ENCODE peak calls at places on chromosomes 5 and 9, in seven cellular contexts. K is lower lobe of right lung, F is HFF-Myc, O is AG10803, R is fibroblast of pulmonary artery, Y is dorsolateral prefrontal cortex, Q is BE2C. Z is an unnamed sample.

GRCh38 chr5:6708814-6709213 is 4.4 kb upstream of the TENT4A start:
- DNase-seq in R (no peak), Q (peak), F (no peak), K (no peak), Y (no peak), O (no peak), Z (no peak)

GRCh38 chr5:62385816-62386400 is 17.8 kb downstream of the DIMT1 start:
- DNase-seq in K (no peak), R (no peak), Q (no peak), O (no peak), Y (no peak), F (no peak), Z (no peak)

GRCh38 chr5:43973318-43973717 is 370.3 kb downstream of the NNT start:
- DNase-seq in K (no peak), O (peak), Q (no peak), R (peak), Y (no peak), F (no peak), Z (no peak)

GRCh38 chr9:69412741-69413150 is 87.7 kb downstream of the ENTREP1 start:
- DNase-seq in Y (peak), K (peak), O (peak), F (peak), R (peak), Q (peak), Z (peak)

GRCh38 chr9:127397722-127398647 is 1.0 kb downstream of the SLC2A8 start:
- DNase-seq in K (peak), Y (no peak), R (peak), Q (peak), F (no peak), O (peak), Z (peak)

GRCh38 chr9:78280982-78281668 is 15.8 kb upstream of the PSAT1 start:
- DNase-seq in Q (peak), F (no peak), R (peak), O (peak), Y (no peak), K (peak), Z (peak)

GRCh38 chr5:66134407-66134843 is 9.7 kb upstream of the SREK1 start:
- DNase-seq in R (peak), Y (no peak), F (no peak), O (peak), Q (no peak), K (no peak), Z (no peak)

GRCh38 chr9:122124528-122124927 is 31.4 kb upstream of the TTLL11 start:
- DNase-seq in R (no peak), Q (no peak), Y (no peak), F (no peak), K (no peak), O (no peak), Z (no peak)

GRCh38 chr5:55324815-55325418 is 17.1 kb downstream of the MTREX start:
- DNase-seq in O (peak), F (no peak), Y (no peak), K (no peak), R (peak), Q (no peak), Z (peak)

GRCh38 chr9:111762546-111762945 is 32.2 kb downstream of the SHOC1 start:
- DNase-seq in Y (no peak), Q (no peak), F (no peak), R (peak), K (no peak), O (no peak), Z (no peak)

GRCh38 chr5:64947031-64947430 is 178.3 kb downstream of the CWC27 start:
- DNase-seq in Y (peak), Q (peak), F (no peak), R (peak), O (no peak), K (no peak), Z (no peak)

GRCh38 chr5:28397502-28397941 is 1359.1 kb upstream of the CDH9 start:
- DNase-seq in K (no peak), O (no peak), Q (no peak), F (no peak), R (peak), Y (no peak), Z (peak)

GRCh38 chr9:77019010-77019809 is at the start of gene FOXB2:
- DNase-seq in K (no peak), O (no peak), R (no peak), Q (no peak), Y (no peak), F (no peak), Z (no peak)

GRCh38 chr9:91711755-91712591 is 238.1 kb downstream of the ROR2 start:
- DNase-seq in Q (no peak), F (no peak), Y (no peak), K (peak), O (peak), R (peak), Z (peak)

GRCh38 chr9:137836151-137836830 is 41.3 kb upstream of the CACNA1B start:
- DNase-seq in Q (no peak), O (no peak), F (no peak), R (no peak), Y (no peak), K (no peak), Z (no peak)

GRCh38 chr9:110753734-110754231 is 85.2 kb downstream of the MUSK start:
- DNase-seq in F (no peak), Y (no peak), R (peak), Q (peak), O (peak), K (no peak), Z (peak)

GRCh38 chr5:91420879-91421278 is 37.8 kb upstream of the ARRDC3 start:
- DNase-seq in R (no peak), O (no peak), Y (no peak), K (no peak), F (no peak), Q (no peak), Z (no peak)

GRCh38 chr9:14895806-14896205 is 14.4 kb downstream of the FREM1 start:
- DNase-seq in O (peak), Y (no peak), K (no peak), R (no peak), F (no peak), Q (no peak), Z (no peak)

GRCh38 chr9:94922691-94923107 is 196.2 kb downstream of the AOPEP start:
- DNase-seq in R (peak), F (no peak), Y (no peak), Q (no peak), O (peak), K (no peak), Z (no peak)

GRCh38 chr5:16057277-16057676 is 122.3 kb downstream of the MARCHF11 start:
- DNase-seq in O (peak), K (no peak), Y (no peak), Q (no peak), R (peak), F (no peak), Z (no peak)

GRCh38 chr5:56409331-56410190 is 176.4 kb upstream of the ANKRD55 start:
- DNase-seq in R (peak), Y (peak), F (no peak), Q (peak), K (no peak), O (peak), Z (peak)

GRCh38 chr9:4145482-4145881 is 154.4 kb downstream of the GLIS3 start:
- DNase-seq in Q (no peak), R (no peak), F (no peak), K (no peak), O (no peak), Y (no peak), Z (no peak)

GRCh38 chr5:68193481-68194036 is 22.0 kb upstream of the PIK3R1 start:
- DNase-seq in Y (no peak), O (no peak), R (peak), Q (no peak), F (no peak), K (no peak), Z (peak)

GRCh38 chr9:25678846-25679360 is 659 bp upstream of the TUSC1 start:
- DNase-seq in Y (no peak), R (no peak), Q (no peak), F (no peak), K (no peak), O (no peak), Z (peak)

GRCh38 chr5:93649234-93649900 is 66.3 kb downstream of the NR2F1 start:
- DNase-seq in K (no peak), O (no peak), R (no peak), Q (no peak), Y (no peak), F (no peak), Z (no peak)

GRCh38 chr9:102840356-102840755 is 154.8 kb upstream of the CYLC2 start:
- DNase-seq in O (no peak), Y (no peak), F (no peak), R (no peak), K (no peak), Q (no peak), Z (peak)

GRCh38 chr5:148794729-148795590 is 31.5 kb upstream of the ADRB2 start:
- DNase-seq in Y (no peak), R (peak), Q (no peak), K (no peak), F (no peak), O (peak), Z (peak)

GRCh38 chr9:126338945-126339344 is 12.3 kb downstream of the MVB12B start:
- DNase-seq in F (no peak), O (no peak), Y (no peak), R (no peak), K (no peak), Q (no peak), Z (no peak)

GRCh38 chr9:15389173-15389572 is 33.5 kb upstream of the SNAPC3 start:
- DNase-seq in Q (no peak), R (no peak), F (no peak), Y (no peak), K (no peak), O (no peak), Z (no peak)

GRCh38 chr9:6759114-6759977 is 1.6 kb downstream of the KDM4C start:
- DNase-seq in O (peak), R (peak), F (peak), K (no peak), Q (no peak), Y (peak), Z (peak)

GRCh38 chr9:134495881-134496412 is 145.7 kb upstream of the COL5A1 start:
- DNase-seq in Q (no peak), K (no peak), Y (no peak), O (no peak), F (no peak), R (no peak), Z (no peak)

GRCh38 chr5:121982089-121982488 is 20.3 kb downstream of the SRFBP1 start:
- DNase-seq in O (no peak), Y (no peak), Q (no peak), F (no peak), K (no peak), R (no peak), Z (no peak)

GRCh38 chr5:55620009-55620770 is 85.4 kb upstream of the PLPP1 start:
- DNase-seq in F (no peak), Q (no peak), K (no peak), R (no peak), Y (no peak), O (no peak), Z (no peak)

GRCh38 chr5:76617675-76618074 is 5.5 kb downstream of the F2RL2 start:
- DNase-seq in Y (no peak), R (peak), K (no peak), O (peak), Q (no peak), F (no peak), Z (peak)

GRCh38 chr5:168666356-168666755 is 87.2 kb upstream of the PANK3 start:
- DNase-seq in R (no peak), Y (no peak), Q (no peak), K (no peak), F (no peak), O (no peak), Z (no peak)

GRCh38 chr9:123111977-123112869 is 78.8 kb downstream of the GPR21 start:
- DNase-seq in F (no peak), R (no peak), Y (peak), Q (peak), O (no peak), K (no peak), Z (no peak)

GRCh38 chr5:160441352-160441781 is 19.7 kb downstream of the PTTG1 start:
- DNase-seq in R (no peak), O (no peak), K (no peak), Q (no peak), Y (no peak), F (no peak), Z (no peak)

GRCh38 chr5:32489791-32490581 is 45.4 kb upstream of the ZFR start:
- DNase-seq in R (peak), O (peak), K (peak), Y (peak), F (peak), Q (peak), Z (peak)

GRCh38 chr5:58717303-58718012 is 134.6 kb downstream of the RAB3C start:
- DNase-seq in R (no peak), Y (no peak), O (no peak), F (no peak), Q (no peak), K (no peak), Z (no peak)

GRCh38 chr9:19976226-19976625 is 187.4 kb upstream of the SLC24A2 start:
- DNase-seq in Q (no peak), K (no peak), R (no peak), O (no peak), Y (no peak), F (no peak), Z (no peak)

DNA sequence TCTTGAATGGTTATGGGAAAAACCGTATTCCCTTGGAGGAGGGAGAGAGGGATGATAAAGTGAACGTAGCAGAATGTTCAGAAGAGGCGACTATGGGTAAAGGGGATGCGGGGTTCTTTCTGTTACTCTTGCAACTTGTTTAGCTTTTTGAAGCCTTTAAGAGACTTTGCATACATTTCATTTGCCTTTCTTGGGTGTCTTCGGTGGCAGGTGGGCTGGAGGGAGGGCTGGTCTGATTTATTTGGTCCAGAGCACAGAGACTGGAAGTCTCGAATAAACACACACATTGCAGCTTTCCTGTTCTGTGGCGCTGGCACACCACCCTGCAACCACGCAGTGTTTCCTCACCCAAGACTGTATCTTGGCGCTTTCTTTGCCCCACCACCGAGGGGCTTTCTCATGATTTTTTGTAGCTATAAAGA is 23.2 kb downstream of the TTF1 start:
- DNase-seq in R (no peak), K (no peak), O (no peak), Y (no peak), Q (no peak), F (no peak), Z (no peak)
- TF ChIP-seq CTCF in R (no peak), K (no peak), O (no peak), Y (no peak), Q (no peak), F (no peak), Z (no peak)

DNA sequence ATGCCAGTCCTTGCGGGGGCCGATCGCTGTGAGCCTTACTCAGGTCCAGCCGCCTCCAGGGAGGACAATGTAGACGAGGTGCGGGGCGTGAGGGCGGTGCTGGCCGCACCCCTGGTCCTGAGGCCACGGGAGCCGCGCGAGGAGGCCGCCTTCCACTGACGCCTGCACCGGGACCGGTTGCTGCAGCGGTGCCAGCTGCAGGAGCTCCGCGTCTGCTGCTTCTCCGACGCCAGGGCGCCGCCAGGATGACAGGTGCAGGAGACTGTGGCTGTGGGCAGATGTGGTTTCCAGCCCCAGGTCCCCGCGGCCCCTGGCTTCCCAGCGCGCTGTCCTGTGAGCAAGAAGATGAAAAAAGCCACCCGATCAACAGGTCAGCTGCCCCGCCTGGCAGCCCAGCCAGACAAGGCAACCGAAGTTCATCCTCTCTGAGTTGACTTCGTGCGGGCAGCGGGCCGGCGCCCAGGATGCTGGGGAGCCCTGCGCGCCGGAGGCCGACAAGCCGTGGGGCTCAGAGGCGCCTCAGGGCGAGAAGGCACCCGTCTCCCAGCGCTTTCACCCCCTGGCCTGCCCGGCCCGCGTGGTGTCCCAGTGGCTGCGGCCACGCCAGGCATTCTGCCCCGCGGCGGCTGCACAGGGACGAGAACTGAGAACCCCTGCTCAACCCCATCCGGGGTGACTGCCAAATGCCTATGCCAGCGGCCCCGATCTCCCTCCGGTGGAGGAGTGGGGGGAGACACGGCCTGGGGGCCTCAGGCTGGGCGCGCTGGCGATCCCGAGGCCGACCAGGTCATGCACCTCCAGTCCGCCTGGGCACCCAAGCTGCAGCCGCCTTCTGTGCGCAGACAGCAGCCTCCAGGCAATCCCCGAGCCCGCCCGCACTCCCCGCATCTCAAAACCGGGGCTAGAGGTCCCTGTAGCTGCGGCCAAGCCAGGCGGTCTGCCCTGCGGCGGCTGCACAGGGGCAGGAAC is 43.4 kb upstream of the BICD2 start:
- DNase-seq in K (no peak), F (no peak), Y (peak), R (no peak), Q (peak), O (no peak), Z (no peak)
- H3K4me3 ChIP-seq in K (peak), F (no peak), Y (peak), R (no peak), Q (no peak), O (no peak), Z (no peak)

GRCh38 chr5:178466342-178466741 is 123.9 kb downstream of the COL23A1 start:
- DNase-seq in F (no peak), O (no peak), Y (no peak), K (no peak), Q (no peak), R (no peak), Z (no peak)
- TF ChIP-seq CTCF in F (no peak), O (no peak), Y (no peak), K (no peak), Q (no peak), R (no peak), Z (no peak)

GRCh38 chr9:129402341-129402739 is 218.6 kb downstream of the C9orf50 start:
- DNase-seq in K (no peak), O (no peak), R (no peak), Y (no peak), F (no peak), Q (no peak), Z (no peak)
- H3K4me3 ChIP-seq in K (peak), O (no peak), R (no peak), Y (peak), F (no peak), Q (no peak), Z (no peak)

DNA sequence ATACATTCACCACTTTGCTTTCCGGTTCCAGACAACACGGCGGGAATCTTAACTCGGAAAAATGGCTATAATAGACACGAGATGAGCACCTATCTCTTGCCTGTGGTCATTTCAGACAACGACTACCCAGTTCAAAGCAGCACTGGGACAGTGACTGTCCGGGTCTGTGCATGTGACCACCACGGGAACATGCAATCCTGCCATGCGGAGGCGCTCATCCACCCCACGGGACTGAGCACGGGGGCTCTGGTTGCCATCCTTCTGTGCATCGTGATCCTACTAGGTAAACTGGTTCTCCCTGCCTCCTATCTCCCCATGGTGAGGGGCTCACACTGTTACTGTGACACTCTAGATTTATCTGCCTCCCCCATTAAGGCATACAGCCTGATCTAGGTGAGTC is 124.2 kb downstream of the CDH6 start:
- DNase-seq in Q (no peak), F (no peak), R (no peak), K (no peak), Y (no peak), O (no peak), Z (no peak)
- TF ChIP-seq CTCF in Q (no peak), F (no peak), R (no peak), K (no peak), Y (no peak), O (no peak), Z (no peak)

DNA sequence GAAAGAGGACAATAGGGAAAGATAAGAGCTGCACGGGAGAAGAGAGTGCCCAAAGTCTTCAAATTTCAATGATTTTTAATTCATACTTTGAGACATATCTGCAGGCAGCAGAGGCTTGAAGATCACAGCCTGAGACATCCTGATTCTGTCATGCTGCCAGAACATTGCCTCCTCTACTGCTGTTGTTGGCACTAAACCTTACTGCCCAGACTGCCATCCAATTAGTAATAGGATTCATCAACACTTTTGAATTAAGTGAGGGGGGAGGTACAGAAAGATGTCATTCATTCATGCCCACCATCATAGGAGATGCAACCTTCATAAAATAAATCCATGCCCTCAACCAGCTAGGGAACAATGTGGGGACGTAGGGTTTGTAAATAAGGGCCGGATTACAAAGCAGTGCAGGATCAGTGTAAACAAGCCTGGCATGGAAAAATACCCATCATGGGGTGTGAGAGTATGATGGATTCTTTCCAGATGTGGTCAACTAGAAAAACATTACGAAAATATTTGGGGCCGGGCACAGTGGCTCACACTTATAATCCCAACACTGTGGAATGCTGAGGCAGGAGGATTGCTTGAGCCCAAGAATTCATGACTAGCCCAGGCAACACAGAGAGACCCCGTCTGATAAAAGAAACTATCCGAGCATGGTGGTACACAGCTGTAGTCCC is 122.1 kb upstream of the DAPK1 start:
- DNase-seq in F (no peak), Q (no peak), Y (no peak), R (peak), K (no peak), O (peak), Z (peak)
- H3K4me3 ChIP-seq in F (no peak), Q (no peak), Y (no peak), R (no peak), K (no peak), O (no peak), Z (no peak)

DNA sequence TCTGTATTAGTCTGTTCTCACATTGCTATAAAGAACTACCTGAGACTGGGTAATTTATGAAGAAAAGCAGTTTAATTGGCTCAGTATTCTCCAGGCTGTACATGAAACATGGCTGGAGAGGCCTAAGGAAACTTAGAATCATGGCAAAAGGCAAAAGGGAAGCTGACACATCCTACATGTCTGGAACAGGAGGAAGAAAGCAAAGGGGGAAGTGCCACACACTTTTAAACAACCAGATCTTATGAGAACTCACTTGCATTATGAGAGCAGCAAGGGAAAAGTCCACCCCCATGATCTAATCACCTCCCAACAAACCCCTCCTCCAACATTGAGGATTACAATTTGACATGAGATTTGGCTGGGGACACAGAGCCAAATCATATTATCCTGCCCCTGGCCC is 132.1 kb downstream of the PCSK1 start:
- DNase-seq in Q (no peak), F (no peak), K (no peak), O (no peak), Y (no peak), R (no peak), Z (no peak)
- TF ChIP-seq CTCF in Q (no peak), F (no peak), K (no peak), O (no peak), Y (no peak), R (no peak), Z (no peak)